ENCODE peak calls at places on chromosomes 12 and 14, in four cellular contexts. R is GM13977, Q is endothelial cell, K is MM.1S. G is an unnamed sample.

GRCh38 chr12:12224240-12224940 is 42.5 kb downstream of the LRP6 start:
- DNase-seq in K (no peak), R (no peak), Q (no peak), G (no peak)

GRCh38 chr14:65230287-65230728 is 128.0 kb upstream of the MAX start:
- DNase-seq in R (no peak), Q (no peak), K (no peak), G (no peak)

GRCh38 chr12:130878193-130879185 is 6.6 kb downstream of the RAN start:
- DNase-seq in R (no peak), K (no peak), Q (no peak), G (no peak)

GRCh38 chr14:99708449-99708848 is 24.4 kb downstream of the CYP46A1 start:
- DNase-seq in K (no peak), Q (no peak), R (no peak), G (no peak)

GRCh38 chr14:24130380-24130716 is at the start of gene FITM1:
- DNase-seq in R (no peak), Q (no peak), K (no peak), G (no peak)

GRCh38 chr14:80606347-80606772 is 335.2 kb downstream of the CEP128 start:
- DNase-seq in K (no peak), R (no peak), Q (no peak), G (no peak)

GRCh38 chr12:28811457-28811856 is 337.6 kb upstream of the FAR2 start:
- DNase-seq in K (no peak), Q (no peak), R (no peak), G (no peak)

GRCh38 chr12:10404798-10405197 is 4.8 kb downstream of the KLRC4 start:
- DNase-seq in K (no peak), Q (no peak), R (no peak), G (no peak)

GRCh38 chr12:130711751-130712150 is 4.3 kb downstream of the RIMBP2 start:
- DNase-seq in K (peak), Q (no peak), R (no peak), G (no peak)

GRCh38 chr14:90291699-90292098 is 35.3 kb downstream of the PSMC1 start:
- DNase-seq in Q (no peak), R (no peak), K (no peak), G (no peak)

GRCh38 chr12:19288603-19289244 is 150.6 kb upstream of the AEBP2 start:
- DNase-seq in K (peak), R (peak), Q (no peak), G (peak)

DNA sequence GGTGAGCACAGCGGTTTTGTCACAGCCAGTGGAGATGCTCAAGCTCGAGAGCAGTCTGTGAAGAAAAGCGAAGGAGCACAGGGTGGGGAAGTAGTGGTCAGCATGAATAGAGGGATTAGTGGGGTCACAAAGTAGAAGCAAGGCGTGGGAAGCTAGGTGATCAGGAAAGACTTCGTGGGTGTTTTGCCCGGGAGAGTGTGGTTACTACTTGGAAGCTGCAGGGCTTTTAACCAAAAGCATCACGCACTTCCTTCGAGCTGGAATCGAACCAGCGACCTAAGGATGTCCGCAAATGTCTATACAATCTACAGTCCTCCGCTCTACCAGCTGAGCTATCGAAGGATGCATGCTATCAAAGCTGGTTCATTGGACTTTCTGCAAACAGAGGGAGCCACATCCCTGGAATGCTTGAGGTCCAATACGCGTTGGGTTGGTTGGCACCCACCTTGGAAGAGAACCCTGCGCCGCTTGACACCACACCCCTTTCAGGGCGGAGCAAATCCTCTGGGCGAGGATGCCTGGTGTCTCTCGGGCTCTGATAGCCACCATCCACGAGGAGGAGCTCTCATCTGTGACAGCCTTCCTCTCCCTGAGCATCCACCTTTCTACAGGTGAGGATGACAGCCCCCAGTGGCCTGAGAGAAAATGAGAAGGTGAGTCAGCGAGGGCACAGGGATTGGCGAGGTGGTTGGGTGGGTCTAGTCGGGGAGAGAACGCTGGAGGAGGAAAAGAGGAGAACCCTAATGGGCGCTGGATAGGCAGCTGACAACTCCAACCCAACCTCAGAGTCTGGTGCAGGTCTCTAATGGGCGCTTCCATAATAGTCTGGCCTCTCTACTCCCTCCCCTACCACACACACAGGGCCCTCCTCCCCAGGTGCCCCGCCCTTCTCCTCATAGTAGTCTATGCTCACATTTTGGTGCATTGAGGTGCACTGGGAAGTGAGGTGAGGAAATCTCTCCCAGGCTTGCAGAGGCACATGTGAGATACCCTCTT is 16.0 kb upstream of the OR6S1 start:
- DNase-seq in K (no peak), R (no peak), Q (peak), G (no peak)
- TF ChIP-seq CTCF in K (peak), R (peak), Q (no peak), G (no peak)

GRCh38 chr12:121798807-121799174 is 5.0 kb upstream of the SETD1B start:
- DNase-seq in Q (no peak), K (no peak), R (no peak), G (no peak)

GRCh38 chr12:121797937-121798801 is 4.7 kb upstream of the RHOF start:
- DNase-seq in R (no peak), K (no peak), Q (no peak), G (no peak)

GRCh38 chr12:121799175-121799841 is 4.5 kb upstream of the SETD1B start:
- DNase-seq in K (peak), R (peak), Q (no peak), G (peak)

GRCh38 chr12:121795029-121795977 is 1.8 kb upstream of the RHOF start:
- DNase-seq in R (peak), K (peak), Q (peak), G (peak)

GRCh38 chr12:121796855-121797751 is 3.6 kb upstream of the RHOF start:
- DNase-seq in R (no peak), Q (peak), K (no peak), G (no peak)
- TF ChIP-seq CTCF in R (no peak), Q (no peak), K (no peak), G (no peak)

GRCh38 chr14:43898709-43899108 is 608.4 kb downstream of the FSCB start:
- DNase-seq in R (no peak), Q (no peak), K (no peak), G (no peak)
- TF ChIP-seq CTCF in R (no peak), Q (no peak), K (peak), G (no peak)

GRCh38 chr12:111121840-111122239 is 201.5 kb upstream of the MYL2 start:
- DNase-seq in R (no peak), K (no peak), Q (no peak), G (no peak)
- TF ChIP-seq CTCF in R (no peak), K (no peak), Q (no peak), G (no peak)

G was measured in GM10248.